ENCODE peak calls at places on chromosomes 6 and 20, in eight cellular contexts. Q, B, K, G, L, E, P and R are unnamed samples.

GRCh38 chr20:49677777-49678758 is 35.6 kb downstream of the B4GALT5 start:
- DNase-seq in G (no peak), P (no peak), B (no peak), K (no peak), E (peak), L (no peak), Q (no peak), R (no peak)

GRCh38 chr6:109118337-109118736 is 23.0 kb downstream of the CEP57L1 start:
- DNase-seq in B (no peak), P (no peak), E (no peak), Q (no peak), L (no peak), G (no peak), K (no peak), R (no peak)

GRCh38 chr20:45782890-45783289 is 8.8 kb downstream of the WFDC3 start:
- DNase-seq in B (no peak), Q (no peak), K (no peak), G (no peak), P (no peak), E (peak), L (no peak), R (no peak)

GRCh38 chr6:44456070-44456965 is 68.8 kb downstream of the CDC5L start:
- DNase-seq in K (peak), Q (peak), P (peak), B (no peak), G (peak), E (peak), L (peak), R (no peak)

GRCh38 chr6:117932676-117933075 is 25.6 kb downstream of the SLC35F1 start:
- DNase-seq in L (no peak), P (no peak), B (no peak), Q (no peak), K (no peak), G (no peak), E (no peak), R (no peak)

GRCh38 chr6:40395066-40395697 is 192.0 kb downstream of the LRFN2 start:
- DNase-seq in L (no peak), K (no peak), E (peak), G (no peak), B (no peak), Q (no peak), P (no peak), R (no peak)

GRCh38 chr6:99192561-99192960 is 156.9 kb downstream of the FAXC start:
- DNase-seq in Q (no peak), G (no peak), L (no peak), B (no peak), P (no peak), E (no peak), K (no peak), R (no peak)

GRCh38 chr6:141969201-141969600 is 163.5 kb upstream of the GJE1 start:
- DNase-seq in L (no peak), B (no peak), E (no peak), G (no peak), P (no peak), Q (no peak), K (no peak), R (no peak)

GRCh38 chr20:47181056-47181862 is 175.2 kb downstream of the ZMYND8 start:
- DNase-seq in L (peak), K (peak), G (no peak), P (no peak), E (peak), Q (peak), B (no peak), R (no peak)

GRCh38 chr6:37407948-37408347 is 25.1 kb upstream of the CMTR1 start:
- DNase-seq in L (no peak), P (no peak), G (no peak), K (no peak), B (no peak), Q (no peak), E (no peak), R (no peak)